ENCODE peak calls at places on chromosomes 11 and 22, in four cellular contexts. Q is H1, N is mesendoderm, S is IMR-90. D is an unnamed sample.
A peak's percentile ranks its signal among the peaks of the same experiment; 100 is the strongest.

GRCh38 chr11:47523491-47524199 is 29.3 kb downstream of the CELF1 start:
- DNase-seq in Q (no peak), N (peak; percentile 74), S (peak; percentile 87), D (no peak)

GRCh38 chr22:45671051-45671782 is 417 bp upstream of the ATXN10 start:
- DNase-seq in Q (peak; percentile 73), N (peak; percentile 41), S (no peak), D (peak; percentile 90)

GRCh38 chr11:1085440-1086170 is 10.9 kb downstream of the MUC2 start:
- DNase-seq in Q (no peak), N (no peak), S (no peak), D (no peak)

GRCh38 chr22:46196268-46196667 is 45.9 kb downstream of the PPARA start:
- DNase-seq in Q (no peak), N (no peak), S (no peak), D (no peak)

GRCh38 chr11:64092761-64093136 is 57.0 kb downstream of the FLRT1 start:
- DNase-seq in Q (no peak), N (no peak), S (no peak), D (no peak)

GRCh38 chr11:1453611-1454386 is 32.8 kb downstream of the MOB2 start:
- DNase-seq in Q (peak; percentile 17), N (peak; percentile 61), S (no peak), D (peak; percentile 92)

GRCh38 chr11:34616830-34617504 is 3.9 kb upstream of the EHF start:
- DNase-seq in Q (no peak), N (no peak), S (no peak), D (no peak)

GRCh38 chr22:49044776-49045175 is 782.9 kb downstream of the BRD1 start:
- DNase-seq in Q (no peak), N (no peak), S (no peak), D (no peak)

GRCh38 chr11:69500285-69501120 is 19.0 kb downstream of the LINC01488 start:
- DNase-seq in Q (no peak), N (no peak), S (no peak), D (no peak)

GRCh38 chr11:62124186-62125113 is 639 bp downstream of the INCENP start:
- DNase-seq in Q (no peak), N (peak; percentile 35), S (peak; percentile 52), D (no peak)

GRCh38 chr11:38819986-38820385 is 2221.9 kb upstream of the RAG2 start:
- DNase-seq in Q (no peak), N (no peak), S (no peak), D (no peak)

GRCh38 chr22:42613869-42614268 is 814 bp downstream of the POLDIP3 start:
- DNase-seq in Q (no peak), N (peak; percentile 61), S (no peak), D (no peak)

GRCh38 chr11:15863411-15863810 is 492.9 kb downstream of the SOX6 start:
- DNase-seq in Q (no peak), N (no peak), S (peak; percentile 10), D (no peak)

GRCh38 chr11:68962527-68963250 is 18.1 kb downstream of the MRGPRD start:
- DNase-seq in Q (no peak), N (no peak), S (no peak), D (peak; percentile 26)

GRCh38 chr11:8959546-8960166 is 4.6 kb downstream of the TMEM9B start:
- DNase-seq in Q (peak; percentile 31), N (peak; percentile 86), S (peak; percentile 86), D (peak; percentile 34)

GRCh38 chr11:14386081-14386480 is 27.1 kb upstream of the RRAS2 start:
- DNase-seq in Q (no peak), N (no peak), S (no peak), D (no peak)

DNA sequence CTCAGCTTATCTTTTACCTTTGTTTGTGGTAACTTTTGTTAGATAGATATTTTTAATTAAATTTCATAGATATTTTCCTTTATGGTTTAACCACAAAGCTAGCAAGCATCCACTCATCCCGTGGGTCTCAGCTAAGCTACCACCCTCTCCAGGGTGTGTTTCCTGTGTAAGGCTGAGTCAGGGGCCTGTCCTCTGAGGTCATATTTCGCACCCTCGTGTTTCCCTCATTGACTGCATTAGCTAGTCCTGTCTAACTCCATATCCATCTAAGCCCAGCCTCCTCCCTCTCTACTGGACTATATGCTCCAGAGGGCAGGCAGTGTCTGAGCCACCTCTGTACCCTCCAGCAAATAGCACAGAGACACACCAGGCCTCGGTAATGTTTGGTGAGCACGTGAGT is 16.7 kb downstream of the XRRA1 start:
- DNase-seq in Q (no peak), N (no peak), S (peak; percentile 84), D (no peak)
- H4K5ac ChIP-seq in Q (no peak overlapping the region), N (no peak overlapping the region), S (peak overlapping the region; percentile 42), D (no peak overlapping the region)

GRCh38 chr11:114367244-114367957 is 32.9 kb downstream of the C11orf71 start:
- DNase-seq in Q (no peak), N (no peak), S (no peak), D (no peak)
- H2BK5ac ChIP-seq in Q (no peak overlapping the region), N (no peak overlapping the region), S (peak overlapping the region; percentile 99), D (no peak overlapping the region)

DNA sequence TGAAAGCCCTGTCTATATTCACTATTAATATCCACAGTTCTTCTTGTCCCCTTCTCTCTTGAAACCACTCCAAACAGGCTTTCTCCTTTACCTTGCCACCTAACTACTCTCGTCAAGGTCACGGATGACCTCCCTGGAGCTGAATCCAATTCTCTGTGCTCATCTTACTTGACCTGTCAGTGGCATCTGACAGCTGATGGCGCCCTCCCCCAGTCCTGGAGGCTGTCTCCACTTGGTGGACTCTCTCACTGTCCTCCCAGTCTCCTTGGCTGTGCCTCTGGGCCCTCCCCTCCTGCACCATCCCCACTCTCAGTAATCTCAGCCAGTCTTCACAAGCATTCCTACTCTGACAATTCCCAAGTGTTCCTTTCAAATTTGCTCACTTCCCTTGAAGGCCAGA is 8.7 kb downstream of the TNKS1BP1 start:
- DNase-seq in Q (no peak), N (peak; percentile 62), S (no peak), D (no peak)
- H4K5ac ChIP-seq in Q (no peak overlapping the region), N (no peak overlapping the region), S (no peak overlapping the region), D (no peak overlapping the region)

GRCh38 chr11:119540370-119541125 is 117.6 kb upstream of the THY1 start:
- DNase-seq in Q (no peak), N (no peak), S (no peak), D (no peak)
- H2BK5ac ChIP-seq in Q (no peak overlapping the region), N (no peak overlapping the region), S (no peak overlapping the region), D (no peak overlapping the region)

D was measured in H9.